ENCODE peak calls at places on chromosomes 11 and 22, in four cellular contexts. One of them, this sample, is unnamed.

GRCh38 chr11:44171518-44171917 is 76.0 kb downstream of the EXT2 start:
- DNase-seq in effector memory CD4-positive, alpha-beta T cell: no peak
- DNase-seq in endothelial cell: no peak
- DNase-seq in GM20000: no peak
- DNase-seq in this sample: no peak

GRCh38 chr11:120205596-120206161 is 5.2 kb upstream of the OAF start:
- DNase-seq in effector memory CD4-positive, alpha-beta T cell: no peak
- DNase-seq in GM20000: no peak
- DNase-seq in endothelial cell: no peak
- DNase-seq in this sample: no peak

GRCh38 chr11:44604171-44604581 is 38.7 kb downstream of the CD82 start:
- DNase-seq in GM20000: no peak
- DNase-seq in effector memory CD4-positive, alpha-beta T cell: no peak
- DNase-seq in endothelial cell: no peak
- DNase-seq in this sample: no peak

GRCh38 chr11:128695539-128696221 is 1.8 kb downstream of the FLI1 start:
- DNase-seq in GM20000: peak
- DNase-seq in endothelial cell: no peak
- DNase-seq in effector memory CD4-positive, alpha-beta T cell: no peak
- DNase-seq in this sample: no peak

GRCh38 chr11:60193687-60194433 is 11.0 kb upstream of the MS4A6A start:
- DNase-seq in effector memory CD4-positive, alpha-beta T cell: peak
- DNase-seq in endothelial cell: peak
- DNase-seq in GM20000: peak
- DNase-seq in this sample: peak

GRCh38 chr22:27731621-27732020 is 69.9 kb downstream of the MN1 start:
- DNase-seq in effector memory CD4-positive, alpha-beta T cell: no peak
- DNase-seq in endothelial cell: no peak
- DNase-seq in GM20000: no peak
- DNase-seq in this sample: no peak

GRCh38 chr11:2774173-2775082 is 74.6 kb upstream of the KCNQ1OT1 start:
- DNase-seq in effector memory CD4-positive, alpha-beta T cell: no peak
- DNase-seq in GM20000: no peak
- DNase-seq in endothelial cell: peak
- DNase-seq in this sample: no peak

GRCh38 chr11:64084962-64085710 is 49.4 kb downstream of the FLRT1 start:
- DNase-seq in endothelial cell: no peak
- DNase-seq in GM20000: no peak
- DNase-seq in effector memory CD4-positive, alpha-beta T cell: no peak
- DNase-seq in this sample: no peak

GRCh38 chr11:94786264-94787126 is 18.3 kb downstream of the AMOTL1 start:
- DNase-seq in GM20000: peak
- DNase-seq in effector memory CD4-positive, alpha-beta T cell: no peak
- DNase-seq in endothelial cell: no peak
- DNase-seq in this sample: no peak

GRCh38 chr11:66292543-66293332 is 1.0 kb downstream of the TMEM151A start:
- DNase-seq in endothelial cell: no peak
- DNase-seq in GM20000: no peak
- DNase-seq in effector memory CD4-positive, alpha-beta T cell: no peak
- DNase-seq in this sample: no peak

GRCh38 chr22:20080776-20081654 is 974 bp downstream of the DGCR8 start:
- DNase-seq in endothelial cell: peak
- DNase-seq in GM20000: no peak
- DNase-seq in effector memory CD4-positive, alpha-beta T cell: no peak
- DNase-seq in this sample: no peak

GRCh38 chr11:70913715-70914231 is 338.6 kb downstream of the SHANK2 start:
- DNase-seq in endothelial cell: no peak
- DNase-seq in GM20000: no peak
- DNase-seq in effector memory CD4-positive, alpha-beta T cell: no peak
- DNase-seq in this sample: peak

GRCh38 chr11:37926772-37927171 is 1328.7 kb upstream of the RAG2 start:
- DNase-seq in endothelial cell: no peak
- DNase-seq in effector memory CD4-positive, alpha-beta T cell: no peak
- DNase-seq in GM20000: no peak
- DNase-seq in this sample: no peak

GRCh38 chr11:88434333-88434976 is 96.9 kb upstream of the CTSC start:
- DNase-seq in GM20000: no peak
- DNase-seq in effector memory CD4-positive, alpha-beta T cell: no peak
- DNase-seq in endothelial cell: no peak
- DNase-seq in this sample: no peak

GRCh38 chr11:69956669-69957190 is 121.4 kb upstream of the ANO1 start:
- DNase-seq in effector memory CD4-positive, alpha-beta T cell: no peak
- DNase-seq in GM20000: no peak
- DNase-seq in endothelial cell: no peak
- DNase-seq in this sample: no peak

GRCh38 chr11:15912825-15913224 is 443.5 kb downstream of the SOX6 start:
- DNase-seq in effector memory CD4-positive, alpha-beta T cell: no peak
- DNase-seq in GM20000: no peak
- DNase-seq in endothelial cell: no peak
- DNase-seq in this sample: no peak

GRCh38 chr22:37905534-37906363 is at the start of gene MICALL1:
- DNase-seq in effector memory CD4-positive, alpha-beta T cell: peak
- DNase-seq in endothelial cell: peak
- DNase-seq in GM20000: peak
- DNase-seq in this sample: no peak

GRCh38 chr11:73197348-73197747 is 20.7 kb upstream of the P2RY2 start:
- DNase-seq in endothelial cell: no peak
- DNase-seq in GM20000: no peak
- DNase-seq in effector memory CD4-positive, alpha-beta T cell: no peak
- DNase-seq in this sample: no peak

GRCh38 chr11:44784438-44784760 is 57.6 kb downstream of the TSPAN18 start:
- DNase-seq in effector memory CD4-positive, alpha-beta T cell: no peak
- DNase-seq in GM20000: no peak
- DNase-seq in endothelial cell: no peak
- DNase-seq in this sample: no peak

GRCh38 chr11:102115557-102115956 is 5.3 kb downstream of the YAP1 start:
- DNase-seq in GM20000: no peak
- DNase-seq in effector memory CD4-positive, alpha-beta T cell: no peak
- DNase-seq in endothelial cell: no peak
- DNase-seq in this sample: no peak

GRCh38 chr11:37352485-37352884 is 754.4 kb upstream of the RAG2 start:
- DNase-seq in endothelial cell: no peak
- DNase-seq in GM20000: no peak
- DNase-seq in effector memory CD4-positive, alpha-beta T cell: no peak
- DNase-seq in this sample: no peak

GRCh38 chr22:30411780-30412179 is 13.8 kb upstream of the MTFP1 start:
- DNase-seq in endothelial cell: no peak
- DNase-seq in GM20000: no peak
- DNase-seq in effector memory CD4-positive, alpha-beta T cell: no peak
- DNase-seq in this sample: no peak

GRCh38 chr11:63240791-63241379 is 2.5 kb downstream of the SLC22A25 start:
- DNase-seq in GM20000: no peak
- DNase-seq in endothelial cell: no peak
- DNase-seq in effector memory CD4-positive, alpha-beta T cell: no peak
- DNase-seq in this sample: no peak

GRCh38 chr11:10818594-10818993 is 9.9 kb upstream of the EIF4G2 start:
- DNase-seq in endothelial cell: no peak
- DNase-seq in GM20000: no peak
- DNase-seq in effector memory CD4-positive, alpha-beta T cell: no peak
- DNase-seq in this sample: no peak

GRCh38 chr11:110425751-110426545 is 3.8 kb upstream of the FDX1 start:
- DNase-seq in endothelial cell: no peak
- DNase-seq in GM20000: no peak
- DNase-seq in effector memory CD4-positive, alpha-beta T cell: no peak
- DNase-seq in this sample: peak

GRCh38 chr22:24156146-24156914 is 25.0 kb upstream of the SUSD2 start:
- DNase-seq in GM20000: peak
- DNase-seq in endothelial cell: peak
- DNase-seq in effector memory CD4-positive, alpha-beta T cell: peak
- DNase-seq in this sample: no peak

GRCh38 chr11:112725636-112726035 is 235.6 kb upstream of the NCAM1 start:
- DNase-seq in effector memory CD4-positive, alpha-beta T cell: no peak
- DNase-seq in GM20000: no peak
- DNase-seq in endothelial cell: no peak
- DNase-seq in this sample: no peak

GRCh38 chr22:24175160-24175808 is 6.0 kb upstream of the SUSD2 start:
- DNase-seq in effector memory CD4-positive, alpha-beta T cell: peak
- DNase-seq in endothelial cell: peak
- DNase-seq in GM20000: peak
- DNase-seq in this sample: no peak